ENCODE peak calls at places on chromosomes 7 and 10, in ten cellular contexts. One of them, this sample, is unnamed.

GRCh38 chr7:130912910-130913720 is 179.1 kb upstream of the KLF14 start:
- DNase-seq in NCI-H2171: no peak
- DNase-seq in AG20443: peak
- DNase-seq in posterior vena cava: peak
- DNase-seq in HCT116: peak
- DNase-seq in uterus: peak
- DNase-seq in AG09309: peak
- DNase-seq in NAMALWA: peak
- DNase-seq in GM04503: peak
- DNase-seq in fibroblast of pulmonary artery: peak
- DNase-seq in this sample: no peak

GRCh38 chr10:84996580-84996979 is 668.2 kb downstream of the CCSER2 start:
- DNase-seq in NCI-H2171: no peak
- DNase-seq in AG20443: no peak
- DNase-seq in posterior vena cava: no peak
- DNase-seq in HCT116: no peak
- DNase-seq in uterus: no peak
- DNase-seq in AG09309: no peak
- DNase-seq in NAMALWA: no peak
- DNase-seq in GM04503: no peak
- DNase-seq in fibroblast of pulmonary artery: no peak
- DNase-seq in this sample: no peak

GRCh38 chr7:69773535-69774225 is 175.4 kb downstream of the AUTS2 start:
- DNase-seq in NCI-H2171: peak
- DNase-seq in AG20443: no peak
- DNase-seq in posterior vena cava: no peak
- DNase-seq in HCT116: no peak
- DNase-seq in uterus: no peak
- DNase-seq in AG09309: no peak
- DNase-seq in NAMALWA: no peak
- DNase-seq in GM04503: no peak
- DNase-seq in fibroblast of pulmonary artery: no peak
- DNase-seq in this sample: no peak

GRCh38 chr10:34739915-34740314 is 75.2 kb downstream of the PARD3 start:
- DNase-seq in NCI-H2171: peak
- DNase-seq in AG20443: peak
- DNase-seq in posterior vena cava: no peak
- DNase-seq in HCT116: no peak
- DNase-seq in uterus: peak
- DNase-seq in AG09309: peak
- DNase-seq in NAMALWA: no peak
- DNase-seq in GM04503: no peak
- DNase-seq in fibroblast of pulmonary artery: peak
- DNase-seq in this sample: peak

GRCh38 chr7:8284606-8285005 is 22.6 kb upstream of the ICA1 start:
- DNase-seq in NCI-H2171: peak
- DNase-seq in AG20443: no peak
- DNase-seq in posterior vena cava: no peak
- DNase-seq in HCT116: no peak
- DNase-seq in uterus: no peak
- DNase-seq in AG09309: no peak
- DNase-seq in NAMALWA: no peak
- DNase-seq in GM04503: no peak
- DNase-seq in fibroblast of pulmonary artery: no peak
- DNase-seq in this sample: no peak

GRCh38 chr7:67343566-67343965 is 346.9 kb downstream of the TYW1 start:
- DNase-seq in NCI-H2171: peak
- DNase-seq in AG20443: no peak
- DNase-seq in posterior vena cava: no peak
- DNase-seq in HCT116: no peak
- DNase-seq in uterus: no peak
- DNase-seq in AG09309: no peak
- DNase-seq in NAMALWA: no peak
- DNase-seq in GM04503: no peak
- DNase-seq in fibroblast of pulmonary artery: no peak
- DNase-seq in this sample: no peak

GRCh38 chr10:94006591-94007550 is 13.1 kb downstream of the PLCE1 start:
- DNase-seq in NCI-H2171: no peak
- DNase-seq in AG20443: peak
- DNase-seq in posterior vena cava: no peak
- DNase-seq in HCT116: no peak
- DNase-seq in uterus: no peak
- DNase-seq in AG09309: peak
- DNase-seq in NAMALWA: no peak
- DNase-seq in GM04503: peak
- DNase-seq in fibroblast of pulmonary artery: peak
- DNase-seq in this sample: no peak

GRCh38 chr7:37277513-37277912 is 171.2 kb downstream of the ELMO1 start:
- DNase-seq in NCI-H2171: no peak
- DNase-seq in AG20443: no peak
- DNase-seq in posterior vena cava: no peak
- DNase-seq in HCT116: no peak
- DNase-seq in uterus: no peak
- DNase-seq in AG09309: no peak
- DNase-seq in NAMALWA: no peak
- DNase-seq in GM04503: no peak
- DNase-seq in fibroblast of pulmonary artery: no peak
- DNase-seq in this sample: no peak

GRCh38 chr7:3083350-3083749 is 39.7 kb upstream of the CARD11 start:
- DNase-seq in NCI-H2171: no peak
- DNase-seq in AG20443: no peak
- DNase-seq in posterior vena cava: no peak
- DNase-seq in HCT116: no peak
- DNase-seq in uterus: no peak
- DNase-seq in AG09309: no peak
- DNase-seq in NAMALWA: no peak
- DNase-seq in GM04503: no peak
- DNase-seq in fibroblast of pulmonary artery: peak
- DNase-seq in this sample: no peak

GRCh38 chr7:103487419-103487818 is 41.4 kb upstream of the SLC26A5 start:
- DNase-seq in NCI-H2171: no peak
- DNase-seq in AG20443: no peak
- DNase-seq in posterior vena cava: no peak
- DNase-seq in HCT116: no peak
- DNase-seq in uterus: no peak
- DNase-seq in AG09309: no peak
- DNase-seq in NAMALWA: no peak
- DNase-seq in GM04503: no peak
- DNase-seq in fibroblast of pulmonary artery: no peak
- DNase-seq in this sample: no peak

GRCh38 chr10:110408943-110409342 is 88.8 kb upstream of the DUSP5 start:
- DNase-seq in NCI-H2171: no peak
- DNase-seq in AG20443: no peak
- DNase-seq in posterior vena cava: no peak
- DNase-seq in HCT116: no peak
- DNase-seq in uterus: no peak
- DNase-seq in AG09309: no peak
- DNase-seq in NAMALWA: no peak
- DNase-seq in GM04503: no peak
- DNase-seq in fibroblast of pulmonary artery: no peak
- DNase-seq in this sample: no peak

GRCh38 chr7:100400656-100401055 is 27.4 kb downstream of the PILRA start:
- DNase-seq in NCI-H2171: no peak
- DNase-seq in AG20443: no peak
- DNase-seq in posterior vena cava: no peak
- DNase-seq in HCT116: peak
- DNase-seq in uterus: no peak
- DNase-seq in AG09309: no peak
- DNase-seq in NAMALWA: peak
- DNase-seq in GM04503: no peak
- DNase-seq in fibroblast of pulmonary artery: peak
- DNase-seq in this sample: no peak

GRCh38 chr10:9331583-9332008 is 1277.1 kb downstream of the GATA3 start:
- DNase-seq in NCI-H2171: no peak
- DNase-seq in AG20443: peak
- DNase-seq in posterior vena cava: no peak
- DNase-seq in HCT116: peak
- DNase-seq in uterus: no peak
- DNase-seq in AG09309: peak
- DNase-seq in NAMALWA: peak
- DNase-seq in GM04503: peak
- DNase-seq in fibroblast of pulmonary artery: peak
- DNase-seq in this sample: peak

GRCh38 chr10:35079763-35080162 is 10.4 kb downstream of the CUL2 start:
- DNase-seq in NCI-H2171: no peak
- DNase-seq in AG20443: peak
- DNase-seq in posterior vena cava: no peak
- DNase-seq in HCT116: peak
- DNase-seq in uterus: no peak
- DNase-seq in AG09309: peak
- DNase-seq in NAMALWA: no peak
- DNase-seq in GM04503: peak
- DNase-seq in fibroblast of pulmonary artery: peak
- DNase-seq in this sample: no peak

GRCh38 chr10:90222372-90222771 is 521.0 kb downstream of the KIF20B start:
- DNase-seq in NCI-H2171: no peak
- DNase-seq in AG20443: no peak
- DNase-seq in posterior vena cava: no peak
- DNase-seq in HCT116: peak
- DNase-seq in uterus: no peak
- DNase-seq in AG09309: no peak
- DNase-seq in NAMALWA: no peak
- DNase-seq in GM04503: no peak
- DNase-seq in fibroblast of pulmonary artery: peak
- DNase-seq in this sample: no peak

GRCh38 chr7:98423043-98423442 is 22.2 kb upstream of the BAIAP2L1 start:
- DNase-seq in NCI-H2171: no peak
- DNase-seq in AG20443: no peak
- DNase-seq in posterior vena cava: no peak
- DNase-seq in HCT116: peak
- DNase-seq in uterus: no peak
- DNase-seq in AG09309: no peak
- DNase-seq in NAMALWA: peak
- DNase-seq in GM04503: no peak
- DNase-seq in fibroblast of pulmonary artery: peak
- DNase-seq in this sample: peak

This sample was measured in NCI-H446 treated with DMSO at 0.1 percent for 48 hours.